ENCODE peak calls at places on chromosome 4, in four cellular contexts. F is nephron progenitor cell, O is RWPE1, V is epithelial cell of esophagus. K is an unnamed sample.

GRCh38 chr4:186221624-186222023 is 5.7 kb upstream of the KLKB1 start:
- DNase-seq in F (no peak), V (no peak), O (no peak), K (no peak)

GRCh38 chr4:24560770-24561415 is 23.5 kb downstream of the DHX15 start:
- DNase-seq in O (no peak), F (no peak), V (no peak), K (no peak)

GRCh38 chr4:1792832-1793495 is at the start of gene FGFR3:
- DNase-seq in V (peak), F (peak), O (peak), K (peak)

GRCh38 chr4:159764343-159764952 is 661.6 kb downstream of the RAPGEF2 start:
- DNase-seq in O (peak), V (peak), F (peak), K (peak)

GRCh38 chr4:173243321-173243720 is 74.7 kb downstream of the GALNT7 start:
- DNase-seq in V (peak), F (no peak), O (peak), K (peak)

GRCh38 chr4:110778526-110778925 is 155.6 kb upstream of the PITX2 start:
- DNase-seq in O (no peak), F (no peak), V (no peak), K (peak)

GRCh38 chr4:137608085-137608484 is 75.8 kb upstream of the PCDH18 start:
- DNase-seq in O (no peak), F (no peak), V (peak), K (no peak)

GRCh38 chr4:3111461-3111860 is 37.0 kb downstream of the HTT start:
- DNase-seq in V (peak), O (peak), F (no peak), K (peak)

GRCh38 chr4:25253072-25253447 is 19.2 kb downstream of the PI4K2B start:
- DNase-seq in O (peak), V (peak), F (no peak), K (peak)

GRCh38 chr4:15878011-15878410 is 60.5 kb downstream of the FGFBP1 start:
- DNase-seq in O (no peak), V (no peak), F (no peak), K (no peak)

GRCh38 chr4:87038837-87039715 is 104.3 kb downstream of the AFF1 start:
- DNase-seq in O (peak), V (peak), F (peak), K (peak)

GRCh38 chr4:182859730-182860129 is 57.5 kb downstream of the DCTD start:
- DNase-seq in F (no peak), V (no peak), O (no peak), K (no peak)

GRCh38 chr4:87270144-87270543 is 49.7 kb upstream of the KLHL8 start:
- DNase-seq in F (no peak), O (peak), V (peak), K (peak)

GRCh38 chr4:55385201-55385649 is 10.5 kb upstream of the TMEM165 start:
- DNase-seq in F (no peak), V (no peak), O (no peak), K (no peak)

GRCh38 chr4:140637836-140638235 is 69.1 kb upstream of the UCP1 start:
- DNase-seq in V (peak), O (peak), F (no peak), K (peak)

GRCh38 chr4:125734504-125734903 is 419.7 kb downstream of the FAT4 start:
- DNase-seq in V (no peak), F (no peak), O (no peak), K (no peak)

GRCh38 chr4:45897934-45898585 is 225.8 kb downstream of the GABRG1 start:
- DNase-seq in V (no peak), F (no peak), O (no peak), K (no peak)

GRCh38 chr4:132642196-132642817 is 506.8 kb upstream of the PCDH10 start:
- DNase-seq in V (peak), F (peak), O (peak), K (peak)

GRCh38 chr4:156593464-156593863 is 378.1 kb downstream of the PDGFC start:
- DNase-seq in O (no peak), F (no peak), V (no peak), K (no peak)
- TF ChIP-seq CTCF in O (peak), F (no peak), V (no peak), K (no peak)

GRCh38 chr4:109334129-109334528 is 31.7 kb upstream of the COL25A1 start:
- DNase-seq in F (no peak), V (no peak), O (no peak), K (no peak)

GRCh38 chr4:109334596-109335105 is 32.2 kb upstream of the COL25A1 start:
- DNase-seq in F (no peak), O (no peak), V (no peak), K (no peak)

DNA sequence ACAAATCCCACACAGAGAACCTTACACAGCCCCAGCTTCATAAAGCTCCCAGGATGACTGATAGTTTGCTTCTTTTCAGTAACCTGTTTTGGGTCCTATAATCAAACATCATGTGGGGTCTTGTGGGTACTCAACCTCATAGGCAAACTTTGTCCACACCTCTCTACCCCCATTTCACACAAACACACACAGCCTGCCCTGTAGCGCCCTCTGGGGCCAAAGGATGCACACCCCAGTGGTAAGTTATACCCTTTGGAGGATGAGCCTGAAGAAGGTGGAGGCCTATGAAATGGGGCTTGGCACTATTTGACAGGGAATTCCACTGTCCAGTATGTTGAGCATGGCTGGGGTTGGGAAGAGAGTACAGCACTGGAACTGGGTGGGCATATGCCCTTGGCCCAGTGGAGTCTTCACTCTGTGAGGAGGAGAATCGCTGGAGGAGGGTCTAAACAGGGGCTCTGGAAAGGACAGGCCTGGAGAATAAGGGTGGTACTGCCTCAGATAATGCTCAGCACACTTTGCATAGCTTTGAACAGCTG is 30.5 kb upstream of the COL25A1 start:
- DNase-seq in O (no peak), V (no peak), F (no peak), K (peak)
- TF ChIP-seq CTCF in O (no peak), V (no peak), F (no peak), K (no peak)

GRCh38 chr4:166091146-166091545 is 218.1 kb downstream of the TLL1 start:
- DNase-seq in F (no peak), V (no peak), O (no peak), K (no peak)

GRCh38 chr4:166087569-166087968 is 214.5 kb downstream of the TLL1 start:
- DNase-seq in F (no peak), O (no peak), V (no peak), K (no peak)

GRCh38 chr4:166092797-166093196 is 219.8 kb downstream of the TLL1 start:
- DNase-seq in O (no peak), F (no peak), V (peak), K (no peak)

GRCh38 chr4:166088576-166088975 is 215.5 kb downstream of the TLL1 start:
- DNase-seq in F (no peak), O (no peak), V (no peak), K (no peak)

GRCh38 chr4:166091914-166092510 is 219.0 kb downstream of the TLL1 start:
- DNase-seq in O (peak), F (no peak), V (peak), K (peak)
- TF ChIP-seq CTCF in O (peak), F (peak), V (peak), K (peak)

GRCh38 chr4:147733614-147734344 is 1.9 kb downstream of the ARHGAP10 start:
- DNase-seq in O (no peak), F (no peak), V (peak), K (peak)
- TF ChIP-seq CTCF in O (no peak), F (no peak), V (no peak), K (no peak)

DNA sequence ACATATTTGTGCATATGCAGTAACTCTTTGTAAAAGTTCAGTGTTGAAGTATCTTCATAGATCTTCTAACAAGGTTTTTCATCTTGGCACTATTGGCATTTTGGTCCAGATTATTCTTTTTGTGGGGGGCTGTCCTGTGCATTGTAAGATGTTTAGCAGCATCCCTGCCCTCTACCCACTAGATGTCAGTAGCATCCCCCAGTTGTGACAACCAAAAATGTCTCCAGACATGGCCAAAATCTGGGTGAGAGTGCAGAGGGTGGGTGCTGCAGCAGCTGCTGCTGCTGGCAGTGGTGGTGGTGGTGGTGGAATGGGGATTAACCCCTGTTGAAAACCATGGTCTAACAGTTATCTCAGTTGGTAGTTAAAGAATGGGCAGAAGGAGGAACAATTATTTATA is 370.0 kb downstream of the GPAT3 start:
- DNase-seq in F (peak), O (no peak), V (no peak), K (no peak)
- TF ChIP-seq CTCF in F (peak), O (no peak), V (no peak), K (no peak)

DNA sequence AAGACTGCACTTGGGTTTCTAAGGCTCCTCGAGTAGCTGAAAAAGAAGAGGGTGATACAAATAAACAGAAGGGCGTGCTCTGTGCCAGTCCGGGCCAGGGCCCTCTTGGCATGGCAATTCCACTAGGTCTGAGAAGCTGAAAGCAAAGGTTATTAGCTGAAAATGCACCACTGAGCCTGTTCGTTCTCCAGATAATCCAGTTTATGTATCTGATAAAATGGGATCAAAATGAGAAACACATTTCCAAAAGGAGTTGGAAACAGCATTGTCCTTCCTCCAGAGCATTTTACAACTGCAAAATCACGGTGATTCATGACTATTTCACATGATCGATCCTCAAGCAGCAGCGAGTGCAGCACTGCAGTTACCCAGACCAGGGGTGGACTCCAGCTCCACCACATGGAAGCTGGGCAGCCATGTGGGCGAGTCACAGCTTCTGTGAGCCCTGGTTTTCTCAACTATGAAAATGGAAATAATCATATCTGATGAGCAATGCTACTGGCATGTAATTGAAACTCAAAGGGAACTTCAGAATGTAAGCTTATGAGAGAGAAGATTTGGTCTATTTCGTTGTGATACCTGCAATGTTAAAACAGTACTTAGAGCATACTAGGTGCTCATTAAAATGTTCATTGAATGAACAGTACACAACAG is 78.7 kb upstream of the MSX1 start:
- DNase-seq in O (peak), F (no peak), V (peak), K (peak)
- TF ChIP-seq CTCF in O (no peak), F (no peak), V (no peak), K (peak)

K was measured in MCF 10A.